ENCODE peak calls at places on chromosome 14, in five cellular contexts. I, Z, W, N and C are unnamed samples.

GRCh38 chr14:78498062-78498595 is 328.0 kb downstream of the NRXN3 start:
- DNase-seq in I (no peak), Z (no peak), W (no peak), N (no peak), C (no peak)

GRCh38 chr14:61219673-61220072 is 61.5 kb downstream of the TMEM30B start:
- DNase-seq in I (no peak), Z (no peak), W (no peak), N (peak), C (no peak)

GRCh38 chr14:56207626-56208297 is 89.6 kb downstream of the PELI2 start:
- DNase-seq in I (no peak), Z (no peak), W (no peak), N (no peak), C (no peak)

GRCh38 chr14:60637490-60638452 is 11.5 kb downstream of the SIX1 start:
- DNase-seq in I (peak), Z (no peak), W (no peak), N (no peak), C (no peak)

GRCh38 chr14:46717211-46717610 is 65.6 kb upstream of the RPL10L start:
- DNase-seq in I (no peak), Z (no peak), W (no peak), N (no peak), C (no peak)

GRCh38 chr14:71365305-71365865 is 458.1 kb downstream of the PCNX1 start:
- DNase-seq in I (no peak), Z (no peak), W (no peak), N (no peak), C (no peak)

GRCh38 chr14:54447231-54447692 is 6.1 kb upstream of the CNIH1 start:
- DNase-seq in I (peak), Z (no peak), W (no peak), N (peak), C (no peak)

GRCh38 chr14:90017371-90017770 is 44.4 kb upstream of the KCNK13 start:
- DNase-seq in I (no peak), Z (no peak), W (no peak), N (no peak), C (no peak)

GRCh38 chr14:74476107-74476506 is 17.0 kb downstream of the NPC2 start:
- DNase-seq in I (no peak), Z (no peak), W (no peak), N (no peak), C (no peak)

GRCh38 chr14:58272589-58273372 is 25.6 kb upstream of the ARID4A start:
- DNase-seq in I (peak), Z (no peak), W (no peak), N (peak), C (peak)

GRCh38 chr14:101077511-101078074 is 174.1 kb upstream of the RTL1 start:
- DNase-seq in I (peak), Z (no peak), W (no peak), N (no peak), C (no peak)

GRCh38 chr14:94021001-94021400 is 5.1 kb upstream of the OTUB2 start:
- DNase-seq in I (no peak), Z (no peak), W (no peak), N (peak), C (no peak)

GRCh38 chr14:75003250-75004027 is 718 bp downstream of the EIF2B2 start:
- DNase-seq in I (no peak), Z (no peak), W (no peak), N (no peak), C (no peak)

GRCh38 chr14:53596845-53597525 is 359.6 kb downstream of the BMP4 start:
- DNase-seq in I (no peak), Z (no peak), W (no peak), N (peak), C (no peak)

GRCh38 chr14:21231020-21231652 is 38.1 kb downstream of the HNRNPC start:
- DNase-seq in I (no peak), Z (no peak), W (no peak), N (no peak), C (no peak)

GRCh38 chr14:59274991-59275391 is 86.5 kb downstream of the DAAM1 start:
- DNase-seq in I (no peak), Z (no peak), W (no peak), N (no peak), C (peak)

GRCh38 chr14:50529288-50530179 is 2.8 kb downstream of the MAP4K5 start:
- DNase-seq in I (no peak), Z (no peak), W (no peak), N (no peak), C (no peak)
- TF ChIP-seq CTCF in I (no peak), Z (no peak), W (no peak), N (no peak), C (no peak)

DNA sequence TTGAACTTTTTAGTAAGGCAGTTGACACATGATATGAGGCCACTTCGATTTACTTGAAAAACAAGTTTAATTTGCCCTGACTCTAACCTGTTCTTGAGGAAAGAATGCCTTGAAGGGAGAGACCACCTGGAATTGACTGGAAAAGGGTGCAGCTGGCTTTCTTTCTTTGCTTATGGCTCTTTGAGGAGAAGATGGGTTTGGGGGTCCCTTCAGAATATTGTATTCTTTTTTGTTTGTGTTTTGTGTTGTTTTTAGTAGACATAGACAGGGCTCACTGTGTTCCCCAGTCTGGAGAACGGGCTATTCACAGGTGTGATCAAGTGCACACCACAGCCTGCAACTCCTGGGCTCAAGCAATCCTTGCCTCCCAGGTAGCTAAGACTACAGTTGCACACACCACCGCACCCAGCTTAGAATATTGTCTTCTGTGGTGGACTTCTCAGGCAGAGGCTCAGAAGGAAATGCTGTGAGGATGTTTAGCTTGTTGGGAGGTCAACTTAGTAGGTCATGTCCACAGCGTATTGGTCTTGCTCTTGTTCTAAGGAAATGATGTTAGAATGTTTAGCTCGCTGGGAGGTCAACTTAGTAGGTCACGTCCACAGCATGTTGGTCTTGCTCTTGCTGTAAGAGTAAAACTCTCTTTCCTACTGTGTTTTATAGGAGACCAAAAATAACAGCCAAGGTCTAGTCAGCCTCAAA is 1.5 kb upstream of the NRL start:
- DNase-seq in I (no peak), Z (no peak), W (no peak), N (no peak), C (no peak)
- H3K4me3 ChIP-seq in I (peak), Z (peak), W (peak), N (no peak), C (peak)

GRCh38 chr14:51244591-51244990 is 4.5 kb downstream of the TMX1 start:
- DNase-seq in I (no peak), Z (no peak), W (no peak), N (no peak), C (no peak)

GRCh38 chr14:51239813-51240803 is at the start of gene TMX1:
- DNase-seq in I (peak), Z (peak), W (peak), N (peak), C (peak)

GRCh38 chr14:51240804-51241380 is 845 bp downstream of the TMX1 start:
- DNase-seq in I (no peak), Z (no peak), W (no peak), N (no peak), C (no peak)

GRCh38 chr14:51246032-51246431 is 6.0 kb downstream of the TMX1 start:
- DNase-seq in I (no peak), Z (no peak), W (no peak), N (no peak), C (no peak)

GRCh38 chr14:51242545-51243490 is 2.8 kb downstream of the TMX1 start:
- DNase-seq in I (no peak), Z (no peak), W (no peak), N (peak), C (peak)
- TF ChIP-seq CTCF in I (no peak), Z (no peak), W (no peak), N (no peak), C (no peak)

DNA sequence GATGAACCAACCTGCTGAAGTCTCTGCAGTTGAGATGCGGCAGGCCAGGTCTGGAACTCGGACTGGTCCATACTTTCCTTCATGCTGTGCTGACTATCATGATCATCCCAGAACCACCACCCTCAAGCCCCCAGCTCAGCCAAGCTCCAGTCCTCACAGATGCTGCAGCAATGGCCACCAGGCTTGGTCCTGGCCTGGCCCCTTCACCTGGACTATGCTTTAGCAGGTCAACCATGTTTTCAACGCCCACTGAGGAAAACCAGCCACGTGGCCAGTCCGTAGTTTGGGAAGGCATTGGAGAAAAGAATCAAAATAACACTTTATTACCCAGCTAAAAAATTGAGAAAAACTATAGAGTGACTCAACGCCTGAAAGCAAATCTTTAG is 1.4 kb downstream of the GPR68 start:
- DNase-seq in I (no peak), Z (no peak), W (no peak), N (no peak), C (no peak)
- H3K4me3 ChIP-seq in I (no peak), Z (no peak), W (peak), N (no peak), C (peak)

GRCh38 chr14:68688872-68689371 is 103.9 kb downstream of the ZFP36L1 start:
- DNase-seq in I (peak), Z (peak), W (no peak), N (peak), C (peak)
- TF ChIP-seq CTCF in I (peak), Z (no peak), W (no peak), N (peak), C (no peak)

GRCh38 chr14:34655959-34656358 is 26.0 kb upstream of the SNX6 start:
- DNase-seq in I (no peak), Z (no peak), W (no peak), N (no peak), C (no peak)
- H3K4me3 ChIP-seq in I (no peak), Z (no peak), W (no peak), N (no peak), C (no peak)

GRCh38 chr14:76181546-76181945 is 29.8 kb downstream of the GPATCH2L start:
- DNase-seq in I (peak), Z (no peak), W (no peak), N (peak), C (no peak)
- TF ChIP-seq CTCF in I (peak), Z (no peak), W (peak), N (peak), C (peak)